ENCODE peak calls at places on chromosomes 7 and 10, in nine cellular contexts. One of them, this sample, is unnamed.

GRCh38 chr10:6108631-6109443 is 20.0 kb downstream of the RBM17 start:
- DNase-seq in gastrocnemius medialis: no peak
- DNase-seq in cardiac muscle cell: peak; percentile 64
- DNase-seq in heart left ventricle: no peak
- DNase-seq in psoas muscle: no peak
- DNase-seq in coronary artery: no peak
- DNase-seq in sigmoid colon: no peak
- DNase-seq in GM06990: no peak
- DNase-seq in left ventricle myocardium inferior: no peak
- DNase-seq in this sample: no peak

GRCh38 chr7:27739301-27739913 is 555 bp upstream of the TAX1BP1 start:
- DNase-seq in gastrocnemius medialis: no peak
- DNase-seq in cardiac muscle cell: no peak
- DNase-seq in heart left ventricle: no peak
- DNase-seq in psoas muscle: no peak
- DNase-seq in coronary artery: no peak
- DNase-seq in sigmoid colon: no peak
- DNase-seq in GM06990: peak; percentile 4
- DNase-seq in left ventricle myocardium inferior: peak; percentile 18
- DNase-seq in this sample: no peak

GRCh38 chr10:61899045-61899444 is 2.5 kb upstream of the ARID5B start:
- DNase-seq in gastrocnemius medialis: no peak
- DNase-seq in cardiac muscle cell: no peak
- DNase-seq in heart left ventricle: no peak
- DNase-seq in psoas muscle: no peak
- DNase-seq in coronary artery: no peak
- DNase-seq in sigmoid colon: no peak
- DNase-seq in GM06990: no peak
- DNase-seq in left ventricle myocardium inferior: no peak
- DNase-seq in this sample: no peak

GRCh38 chr10:87842776-87843497 is 20.4 kb downstream of the KLLN start:
- DNase-seq in gastrocnemius medialis: no peak
- DNase-seq in cardiac muscle cell: no peak
- DNase-seq in heart left ventricle: no peak
- DNase-seq in psoas muscle: no peak
- DNase-seq in coronary artery: no peak
- DNase-seq in sigmoid colon: no peak
- DNase-seq in GM06990: no peak
- DNase-seq in left ventricle myocardium inferior: no peak
- DNase-seq in this sample: no peak

GRCh38 chr10:133359554-133359971 is 1.7 kb upstream of the FUOM start:
- DNase-seq in gastrocnemius medialis: no peak
- DNase-seq in cardiac muscle cell: peak; percentile 68
- DNase-seq in heart left ventricle: no peak
- DNase-seq in psoas muscle: peak; percentile 28
- DNase-seq in coronary artery: no peak
- DNase-seq in sigmoid colon: no peak
- DNase-seq in GM06990: no peak
- DNase-seq in left ventricle myocardium inferior: no peak
- DNase-seq in this sample: no peak

GRCh38 chr7:121397346-121397745 is 1.2 kb upstream of the FAM3C start:
- DNase-seq in gastrocnemius medialis: no peak
- DNase-seq in cardiac muscle cell: no peak
- DNase-seq in heart left ventricle: no peak
- DNase-seq in psoas muscle: no peak
- DNase-seq in coronary artery: no peak
- DNase-seq in sigmoid colon: no peak
- DNase-seq in GM06990: no peak
- DNase-seq in left ventricle myocardium inferior: no peak
- DNase-seq in this sample: no peak

GRCh38 chr7:24441331-24442059 is 131.8 kb upstream of the PALS2 start:
- DNase-seq in gastrocnemius medialis: no peak
- DNase-seq in cardiac muscle cell: no peak
- DNase-seq in heart left ventricle: no peak
- DNase-seq in psoas muscle: no peak
- DNase-seq in coronary artery: no peak
- DNase-seq in sigmoid colon: no peak
- DNase-seq in GM06990: no peak
- DNase-seq in left ventricle myocardium inferior: no peak
- DNase-seq in this sample: no peak

GRCh38 chr7:112088484-112089016 is 117.6 kb downstream of the DOCK4 start:
- DNase-seq in gastrocnemius medialis: no peak
- DNase-seq in cardiac muscle cell: no peak
- DNase-seq in heart left ventricle: no peak
- DNase-seq in psoas muscle: no peak
- DNase-seq in coronary artery: no peak
- DNase-seq in sigmoid colon: no peak
- DNase-seq in GM06990: no peak
- DNase-seq in left ventricle myocardium inferior: no peak
- DNase-seq in this sample: no peak

GRCh38 chr7:26376208-26376917 is 84.7 kb downstream of the SNX10 start:
- DNase-seq in gastrocnemius medialis: no peak
- DNase-seq in cardiac muscle cell: peak; percentile 75
- DNase-seq in heart left ventricle: no peak
- DNase-seq in psoas muscle: peak; percentile 60
- DNase-seq in coronary artery: no peak
- DNase-seq in sigmoid colon: no peak
- DNase-seq in GM06990: peak; percentile 52
- DNase-seq in left ventricle myocardium inferior: peak; percentile 16
- DNase-seq in this sample: no peak

GRCh38 chr7:3430588-3430987 is 129.5 kb downstream of the SDK1 start:
- DNase-seq in gastrocnemius medialis: no peak
- DNase-seq in cardiac muscle cell: peak; percentile 49
- DNase-seq in heart left ventricle: no peak
- DNase-seq in psoas muscle: no peak
- DNase-seq in coronary artery: no peak
- DNase-seq in sigmoid colon: no peak
- DNase-seq in GM06990: no peak
- DNase-seq in left ventricle myocardium inferior: no peak
- DNase-seq in this sample: no peak

GRCh38 chr7:27510550-27510949 is 152.1 kb downstream of the HIBADH start:
- DNase-seq in gastrocnemius medialis: no peak
- DNase-seq in cardiac muscle cell: no peak
- DNase-seq in heart left ventricle: no peak
- DNase-seq in psoas muscle: no peak
- DNase-seq in coronary artery: no peak
- DNase-seq in sigmoid colon: no peak
- DNase-seq in GM06990: no peak
- DNase-seq in left ventricle myocardium inferior: no peak
- DNase-seq in this sample: no peak

GRCh38 chr7:158814637-158815036 is 14.7 kb downstream of the ESYT2 start:
- DNase-seq in gastrocnemius medialis: no peak
- DNase-seq in cardiac muscle cell: no peak
- DNase-seq in heart left ventricle: no peak
- DNase-seq in psoas muscle: no peak
- DNase-seq in coronary artery: no peak
- DNase-seq in sigmoid colon: no peak
- DNase-seq in GM06990: no peak
- DNase-seq in left ventricle myocardium inferior: no peak
- DNase-seq in this sample: no peak

GRCh38 chr7:28853150-28853549 is 105.0 kb downstream of the TRIL start:
- DNase-seq in gastrocnemius medialis: no peak
- DNase-seq in cardiac muscle cell: no peak
- DNase-seq in heart left ventricle: no peak
- DNase-seq in psoas muscle: no peak
- DNase-seq in coronary artery: no peak
- DNase-seq in sigmoid colon: no peak
- DNase-seq in GM06990: no peak
- DNase-seq in left ventricle myocardium inferior: no peak
- DNase-seq in this sample: no peak

GRCh38 chr7:36084485-36085091 is 68.5 kb upstream of the EEPD1 start:
- DNase-seq in gastrocnemius medialis: peak; percentile 46
- DNase-seq in cardiac muscle cell: peak; percentile 58
- DNase-seq in heart left ventricle: no peak
- DNase-seq in psoas muscle: peak; percentile 76
- DNase-seq in coronary artery: peak; percentile 69
- DNase-seq in sigmoid colon: peak; percentile 72
- DNase-seq in GM06990: no peak
- DNase-seq in left ventricle myocardium inferior: no peak
- DNase-seq in this sample: peak; percentile 69

GRCh38 chr10:50512214-50512595 is 111.6 kb downstream of the SGMS1 start:
- DNase-seq in gastrocnemius medialis: no peak
- DNase-seq in cardiac muscle cell: no peak
- DNase-seq in heart left ventricle: no peak
- DNase-seq in psoas muscle: no peak
- DNase-seq in coronary artery: no peak
- DNase-seq in sigmoid colon: no peak
- DNase-seq in GM06990: no peak
- DNase-seq in left ventricle myocardium inferior: no peak
- DNase-seq in this sample: no peak

GRCh38 chr7:10106609-10107008 is 867.1 kb upstream of the PHF14 start:
- DNase-seq in gastrocnemius medialis: no peak
- DNase-seq in cardiac muscle cell: no peak
- DNase-seq in heart left ventricle: no peak
- DNase-seq in psoas muscle: no peak
- DNase-seq in coronary artery: no peak
- DNase-seq in sigmoid colon: no peak
- DNase-seq in GM06990: no peak
- DNase-seq in left ventricle myocardium inferior: no peak
- DNase-seq in this sample: no peak

GRCh38 chr10:17456032-17456548 is 1.7 kb upstream of the ST8SIA6 start:
- DNase-seq in gastrocnemius medialis: no peak
- DNase-seq in cardiac muscle cell: no peak
- DNase-seq in heart left ventricle: no peak
- DNase-seq in psoas muscle: no peak
- DNase-seq in coronary artery: no peak
- DNase-seq in sigmoid colon: no peak
- DNase-seq in GM06990: no peak
- DNase-seq in left ventricle myocardium inferior: no peak
- DNase-seq in this sample: no peak
- H3K4me3 ChIP-seq in gastrocnemius medialis: no peak overlapping the region
- H3K4me3 ChIP-seq in cardiac muscle cell: no peak overlapping the region
- H3K4me3 ChIP-seq in heart left ventricle: no peak overlapping the region
- H3K4me3 ChIP-seq in psoas muscle: no peak overlapping the region
- H3K4me3 ChIP-seq in coronary artery: no peak overlapping the region
- H3K4me3 ChIP-seq in sigmoid colon: no peak overlapping the region
- H3K4me3 ChIP-seq in GM06990: no peak overlapping the region
- H3K4me3 ChIP-seq in left ventricle myocardium inferior: no peak overlapping the region
- H3K4me3 ChIP-seq in this sample: no peak overlapping the region

GRCh38 chr7:44573464-44574285 is at the start of gene DDX56:
- DNase-seq in gastrocnemius medialis: peak; percentile 93
- DNase-seq in cardiac muscle cell: peak; percentile 98
- DNase-seq in heart left ventricle: peak; percentile 95
- DNase-seq in psoas muscle: peak; percentile 98
- DNase-seq in coronary artery: peak; percentile 94
- DNase-seq in sigmoid colon: peak; percentile 97
- DNase-seq in GM06990: peak; percentile 90
- DNase-seq in left ventricle myocardium inferior: peak; percentile 93
- DNase-seq in this sample: peak; percentile 94

GRCh38 chr7:44576228-44576627 is 2.5 kb upstream of the DDX56 start:
- DNase-seq in gastrocnemius medialis: no peak
- DNase-seq in cardiac muscle cell: no peak
- DNase-seq in heart left ventricle: no peak
- DNase-seq in psoas muscle: no peak
- DNase-seq in coronary artery: no peak
- DNase-seq in sigmoid colon: no peak
- DNase-seq in GM06990: no peak
- DNase-seq in left ventricle myocardium inferior: no peak
- DNase-seq in this sample: no peak

GRCh38 chr7:44574286-44574872 is 671 bp upstream of the DDX56 start:
- DNase-seq in gastrocnemius medialis: no peak
- DNase-seq in cardiac muscle cell: no peak
- DNase-seq in heart left ventricle: no peak
- DNase-seq in psoas muscle: no peak
- DNase-seq in coronary artery: no peak
- DNase-seq in sigmoid colon: no peak
- DNase-seq in GM06990: no peak
- DNase-seq in left ventricle myocardium inferior: no peak
- DNase-seq in this sample: no peak

GRCh38 chr7:44572771-44573170 is 937 bp downstream of the DDX56 start:
- DNase-seq in gastrocnemius medialis: no peak
- DNase-seq in cardiac muscle cell: no peak
- DNase-seq in heart left ventricle: no peak
- DNase-seq in psoas muscle: no peak
- DNase-seq in coronary artery: no peak
- DNase-seq in sigmoid colon: no peak
- DNase-seq in GM06990: no peak
- DNase-seq in left ventricle myocardium inferior: no peak
- DNase-seq in this sample: no peak

GRCh38 chr7:44575054-44575453 is 1.3 kb upstream of the DDX56 start:
- DNase-seq in gastrocnemius medialis: no peak
- DNase-seq in cardiac muscle cell: no peak
- DNase-seq in heart left ventricle: no peak
- DNase-seq in psoas muscle: no peak
- DNase-seq in coronary artery: no peak
- DNase-seq in sigmoid colon: no peak
- DNase-seq in GM06990: no peak
- DNase-seq in left ventricle myocardium inferior: no peak
- DNase-seq in this sample: no peak
- H3K4me3 ChIP-seq in gastrocnemius medialis: no peak overlapping the region
- H3K4me3 ChIP-seq in cardiac muscle cell: no peak overlapping the region
- H3K4me3 ChIP-seq in heart left ventricle: no peak overlapping the region
- H3K4me3 ChIP-seq in psoas muscle: peak overlapping the region; percentile 97
- H3K4me3 ChIP-seq in coronary artery: peak overlapping the region; percentile 86
- H3K4me3 ChIP-seq in sigmoid colon: no peak overlapping the region
- H3K4me3 ChIP-seq in GM06990: no peak overlapping the region
- H3K4me3 ChIP-seq in left ventricle myocardium inferior: peak overlapping the region; percentile 95
- H3K4me3 ChIP-seq in this sample: no peak overlapping the region

DNA sequence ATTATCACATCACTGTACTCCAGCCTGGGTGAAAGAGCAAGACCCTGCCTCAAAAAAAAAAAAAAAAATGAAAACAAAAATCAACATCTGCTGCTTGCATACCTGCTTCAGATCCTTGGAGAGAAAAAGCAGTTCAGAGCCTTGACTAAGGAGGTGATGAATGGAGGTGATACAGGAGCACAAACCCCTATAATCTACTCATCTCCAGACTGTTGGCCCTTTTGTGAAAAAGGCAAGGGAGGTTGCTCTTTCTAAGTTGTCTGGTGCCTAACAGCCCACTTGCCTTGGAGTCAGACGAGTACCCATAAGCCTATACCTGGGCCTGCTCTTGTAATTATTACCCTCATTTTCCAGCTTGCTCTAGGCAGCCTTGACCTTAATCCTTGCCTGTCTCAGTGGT is 1.4 kb downstream of the SFXN2 start:
- DNase-seq in gastrocnemius medialis: no peak
- DNase-seq in cardiac muscle cell: no peak
- DNase-seq in heart left ventricle: no peak
- DNase-seq in psoas muscle: no peak
- DNase-seq in coronary artery: no peak
- DNase-seq in sigmoid colon: no peak
- DNase-seq in GM06990: no peak
- DNase-seq in left ventricle myocardium inferior: no peak
- DNase-seq in this sample: no peak
- H3K4me3 ChIP-seq in gastrocnemius medialis: no peak overlapping the region
- H3K4me3 ChIP-seq in cardiac muscle cell: no peak overlapping the region
- H3K4me3 ChIP-seq in heart left ventricle: no peak overlapping the region
- H3K4me3 ChIP-seq in psoas muscle: no peak overlapping the region
- H3K4me3 ChIP-seq in coronary artery: no peak overlapping the region
- H3K4me3 ChIP-seq in sigmoid colon: no peak overlapping the region
- H3K4me3 ChIP-seq in GM06990: no peak overlapping the region
- H3K4me3 ChIP-seq in left ventricle myocardium inferior: no peak overlapping the region
- H3K4me3 ChIP-seq in this sample: no peak overlapping the region

DNA sequence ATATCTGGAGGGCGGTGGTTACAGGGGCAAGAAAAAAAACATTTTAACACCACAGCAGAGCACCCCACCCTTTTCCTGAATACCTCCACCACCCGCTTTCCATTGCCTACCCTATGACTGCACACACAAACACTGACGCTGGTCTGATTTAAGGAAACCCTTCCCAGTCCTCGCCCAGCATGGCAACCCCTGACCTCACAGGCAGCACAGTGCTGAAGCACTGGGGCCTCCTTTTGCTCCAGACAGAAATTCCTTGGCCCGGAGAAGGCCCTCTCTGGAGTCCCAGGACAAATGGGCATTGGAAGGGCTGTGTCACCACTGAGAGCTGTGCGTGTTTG is 39.2 kb upstream of the DUSP5 start:
- DNase-seq in gastrocnemius medialis: no peak
- DNase-seq in cardiac muscle cell: no peak
- DNase-seq in heart left ventricle: peak; percentile 55
- DNase-seq in psoas muscle: no peak
- DNase-seq in coronary artery: no peak
- DNase-seq in sigmoid colon: no peak
- DNase-seq in GM06990: no peak
- DNase-seq in left ventricle myocardium inferior: peak; percentile 27
- DNase-seq in this sample: no peak
- H3K4me3 ChIP-seq in gastrocnemius medialis: no peak overlapping the region
- H3K4me3 ChIP-seq in cardiac muscle cell: no peak overlapping the region
- H3K4me3 ChIP-seq in heart left ventricle: no peak overlapping the region
- H3K4me3 ChIP-seq in psoas muscle: no peak overlapping the region
- H3K4me3 ChIP-seq in coronary artery: no peak overlapping the region
- H3K4me3 ChIP-seq in sigmoid colon: no peak overlapping the region
- H3K4me3 ChIP-seq in GM06990: no peak overlapping the region
- H3K4me3 ChIP-seq in left ventricle myocardium inferior: no peak overlapping the region
- H3K4me3 ChIP-seq in this sample: no peak overlapping the region